ENCODE peak calls at places on chromosome 17, in four cellular contexts. G is AG04450, B is body of pancreas, X is testis. Y is an unnamed sample.
A peak's percentile ranks its signal among the peaks of the same experiment; 100 is the strongest.

GRCh38 chr17:1153795-1154546 is 25.8 kb downstream of the ABR start:
- DNase-seq in X (peak; percentile 76), G (peak; percentile 32), B (peak; percentile 47), Y (no peak)

GRCh38 chr17:36182176-36183000 is 6.0 kb upstream of the TBC1D3B start:
- DNase-seq in B (peak; percentile 22), G (no peak), X (peak; percentile 46), Y (peak; percentile 35)

GRCh38 chr17:78973196-78973595 is 6.5 kb downstream of the LGALS3BP start:
- DNase-seq in B (no peak), G (no peak), X (no peak), Y (no peak)

GRCh38 chr17:13099906-13100305 is 82.1 kb upstream of the ELAC2 start:
- DNase-seq in G (no peak), B (no peak), X (no peak), Y (no peak)

GRCh38 chr17:55845385-55845784 is 94.5 kb downstream of the PCTP start:
- DNase-seq in G (no peak), B (peak; percentile 16), X (peak; percentile 68), Y (peak; percentile 38)

GRCh38 chr17:63405741-63406261 is 40.3 kb downstream of the CYB561 start:
- DNase-seq in G (peak; percentile 68), B (peak; percentile 32), X (no peak), Y (no peak)

GRCh38 chr17:56548661-56549060 is 44.8 kb upstream of the NOG start:
- DNase-seq in G (no peak), X (no peak), B (no peak), Y (no peak)

GRCh38 chr17:56678249-56679144 is 85.0 kb downstream of the NOG start:
- DNase-seq in G (no peak), B (no peak), X (no peak), Y (no peak)

GRCh38 chr17:49508061-49508865 is 13.2 kb downstream of the NGFR start:
- DNase-seq in G (no peak), X (no peak), B (no peak), Y (no peak)

GRCh38 chr17:2299756-2300155 is 3.8 kb downstream of the SMG6 start:
- DNase-seq in G (no peak), B (no peak), X (no peak), Y (no peak)

GRCh38 chr17:13337864-13338371 is 263.8 kb downstream of the HS3ST3A1 start:
- DNase-seq in B (peak; percentile 32), X (peak; percentile 59), G (peak; percentile 43), Y (peak; percentile 28)

GRCh38 chr17:4187076-4187475 is 44.1 kb downstream of the CYB5D2 start:
- DNase-seq in X (no peak), B (no peak), G (no peak), Y (no peak)

DNA sequence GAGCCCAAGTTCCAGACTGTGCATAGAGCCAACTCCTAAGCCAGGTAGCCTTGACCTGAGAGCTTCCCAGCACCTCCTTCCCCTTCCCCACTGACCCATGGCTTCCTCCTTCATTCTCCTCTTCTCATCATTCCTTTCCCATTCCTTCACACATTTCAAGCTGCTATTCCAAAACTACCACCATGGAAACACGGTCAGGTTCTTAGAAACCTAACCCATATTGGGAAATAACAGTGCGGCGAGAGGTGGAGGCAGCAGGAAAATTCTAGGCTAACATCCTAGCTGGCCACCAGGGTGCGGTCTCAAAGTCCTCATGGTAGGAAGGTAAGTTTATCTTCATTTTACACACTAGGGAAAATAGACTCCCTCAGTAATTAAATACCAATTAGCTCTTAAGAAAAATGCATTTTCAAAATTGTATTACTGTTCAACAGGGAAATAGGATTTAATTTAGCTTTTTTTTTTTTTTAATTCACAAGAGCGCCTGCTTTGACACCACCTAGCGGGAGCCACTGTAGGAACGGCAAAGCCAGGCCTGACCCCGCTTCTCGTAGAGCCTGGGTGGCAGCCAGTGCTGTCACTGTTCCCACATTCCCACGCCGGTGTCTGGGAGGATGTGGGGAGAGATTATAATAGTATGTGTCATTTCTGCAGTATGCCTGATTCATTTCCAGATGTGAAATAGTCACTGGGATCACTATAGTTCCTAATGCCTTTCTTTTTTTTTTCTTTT is 14.0 kb upstream of the SPHK1 start:
- DNase-seq in G (peak; percentile 80), B (peak; percentile 76), X (peak; percentile 63), Y (peak; percentile 34)
- H3K4me3 ChIP-seq in G (no peak overlapping the region), B (no peak overlapping the region), X (no peak overlapping the region), Y (no peak overlapping the region)

GRCh38 chr17:42798383-42799380 is at the start of the genes CNTD1 and COA3:
- DNase-seq in G (peak; percentile 55), B (peak; percentile 90), X (peak; percentile 92), Y (peak; percentile 77)
- TF ChIP-seq CTCF in G (no peak), B (no peak), X (no peak), Y (no peak)

DNA sequence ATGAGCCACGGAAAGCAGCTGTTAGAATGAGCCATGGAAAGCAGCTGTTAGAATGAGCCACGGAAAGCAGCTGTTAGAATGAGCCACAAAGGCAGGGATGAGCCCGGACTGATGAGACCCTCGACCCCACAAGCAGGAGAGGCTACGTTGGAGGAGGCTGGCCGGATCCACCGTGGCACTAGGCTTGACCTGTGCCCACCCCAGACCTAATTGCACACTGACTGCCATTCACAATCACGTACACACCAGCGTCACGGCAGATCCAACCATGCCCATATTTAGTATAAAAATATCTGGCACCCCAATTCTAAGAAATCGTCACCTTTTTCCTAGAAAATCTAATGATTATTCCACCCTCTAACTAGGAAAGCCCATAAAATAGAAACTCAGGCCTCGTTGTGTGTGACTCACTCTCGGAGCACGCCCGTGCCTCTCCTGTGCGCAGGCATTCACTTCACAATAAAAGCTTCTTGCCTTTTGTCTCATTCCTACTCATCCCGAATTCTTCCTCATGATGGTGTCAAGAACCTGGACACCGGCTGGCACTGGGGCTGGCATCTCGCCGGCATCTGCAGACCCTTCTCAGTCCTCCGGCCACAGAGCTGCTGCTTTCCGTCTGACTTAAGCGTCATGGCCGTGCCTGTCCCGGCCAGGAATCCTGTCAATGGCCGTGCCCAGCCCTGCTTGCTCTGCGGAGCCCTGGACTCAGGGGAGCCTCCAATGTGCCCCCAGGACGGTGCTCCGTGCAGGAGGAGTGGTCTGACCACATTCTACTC is 5.5 kb upstream of the SECTM1 start:
- DNase-seq in G (peak; percentile 30), X (peak; percentile 47), B (peak; percentile 38), Y (no peak)
- H3K4me3 ChIP-seq in G (no peak overlapping the region), X (no peak overlapping the region), B (no peak overlapping the region), Y (no peak overlapping the region)

GRCh38 chr17:64534187-64534586 is 27.4 kb downstream of the CEP95 start:
- DNase-seq in G (no peak), B (no peak), X (no peak), Y (peak; percentile 32)
- TF ChIP-seq CTCF in G (peak; percentile 4), B (no peak), X (no peak), Y (no peak)